ENCODE peak calls at places on chromosomes 5 and 9, in five cellular contexts. One of them, this sample, is unnamed.

GRCh38 chr5:1505506-1506241 is 18.1 kb downstream of the LPCAT1 start:
- DNase-seq in activated CD8-positive, alpha-beta memory T cell treated with anti-CD3 and anti-CD28 coated beads for 24 hours: no peak
- DNase-seq in progenitor cell of endocrine pancreas: no peak
- DNase-seq in NCI-H1092: no peak
- DNase-seq in fibroblast of mammary gland: no peak
- DNase-seq in this sample: no peak

GRCh38 chr5:72860499-72860898 is 44.0 kb downstream of the TNPO1 start:
- DNase-seq in activated CD8-positive, alpha-beta memory T cell treated with anti-CD3 and anti-CD28 coated beads for 24 hours: no peak
- DNase-seq in progenitor cell of endocrine pancreas: no peak
- DNase-seq in NCI-H1092: no peak
- DNase-seq in fibroblast of mammary gland: peak
- DNase-seq in this sample: no peak

GRCh38 chr9:36659500-36659899 is 86.8 kb downstream of the MELK start:
- DNase-seq in activated CD8-positive, alpha-beta memory T cell treated with anti-CD3 and anti-CD28 coated beads for 24 hours: no peak
- DNase-seq in progenitor cell of endocrine pancreas: no peak
- DNase-seq in NCI-H1092: no peak
- DNase-seq in fibroblast of mammary gland: no peak
- DNase-seq in this sample: no peak

GRCh38 chr5:93800988-93801811 is 59.8 kb upstream of the POU5F2 start:
- DNase-seq in activated CD8-positive, alpha-beta memory T cell treated with anti-CD3 and anti-CD28 coated beads for 24 hours: no peak
- DNase-seq in progenitor cell of endocrine pancreas: no peak
- DNase-seq in NCI-H1092: peak
- DNase-seq in fibroblast of mammary gland: peak
- DNase-seq in this sample: peak

GRCh38 chr5:13591621-13592020 is 352.9 kb downstream of the DNAH5 start:
- DNase-seq in activated CD8-positive, alpha-beta memory T cell treated with anti-CD3 and anti-CD28 coated beads for 24 hours: no peak
- DNase-seq in progenitor cell of endocrine pancreas: no peak
- DNase-seq in NCI-H1092: no peak
- DNase-seq in fibroblast of mammary gland: peak
- DNase-seq in this sample: no peak

GRCh38 chr9:133886563-133887501 is 105.3 kb downstream of the VAV2 start:
- DNase-seq in activated CD8-positive, alpha-beta memory T cell treated with anti-CD3 and anti-CD28 coated beads for 24 hours: no peak
- DNase-seq in progenitor cell of endocrine pancreas: no peak
- DNase-seq in NCI-H1092: no peak
- DNase-seq in fibroblast of mammary gland: no peak
- DNase-seq in this sample: no peak

GRCh38 chr5:177472460-177473441 is 683 bp downstream of the DBN1 start:
- DNase-seq in activated CD8-positive, alpha-beta memory T cell treated with anti-CD3 and anti-CD28 coated beads for 24 hours: peak
- DNase-seq in progenitor cell of endocrine pancreas: peak
- DNase-seq in NCI-H1092: no peak
- DNase-seq in fibroblast of mammary gland: no peak
- DNase-seq in this sample: no peak

GRCh38 chr5:77437194-77437593 is 54.9 kb downstream of the WDR41 start:
- DNase-seq in activated CD8-positive, alpha-beta memory T cell treated with anti-CD3 and anti-CD28 coated beads for 24 hours: no peak
- DNase-seq in progenitor cell of endocrine pancreas: no peak
- DNase-seq in NCI-H1092: no peak
- DNase-seq in fibroblast of mammary gland: no peak
- DNase-seq in this sample: no peak

GRCh38 chr5:141783599-141784296 is 94.5 kb downstream of the PCDH1 start:
- DNase-seq in activated CD8-positive, alpha-beta memory T cell treated with anti-CD3 and anti-CD28 coated beads for 24 hours: no peak
- DNase-seq in progenitor cell of endocrine pancreas: no peak
- DNase-seq in NCI-H1092: no peak
- DNase-seq in fibroblast of mammary gland: no peak
- DNase-seq in this sample: no peak

GRCh38 chr9:126616521-126616976 is 2.8 kb downstream of the LMX1B start:
- DNase-seq in activated CD8-positive, alpha-beta memory T cell treated with anti-CD3 and anti-CD28 coated beads for 24 hours: no peak
- DNase-seq in progenitor cell of endocrine pancreas: no peak
- DNase-seq in NCI-H1092: no peak
- DNase-seq in fibroblast of mammary gland: no peak
- DNase-seq in this sample: no peak

GRCh38 chr5:97443740-97444139 is 260.7 kb upstream of the RIOK2 start:
- DNase-seq in activated CD8-positive, alpha-beta memory T cell treated with anti-CD3 and anti-CD28 coated beads for 24 hours: no peak
- DNase-seq in progenitor cell of endocrine pancreas: no peak
- DNase-seq in NCI-H1092: no peak
- DNase-seq in fibroblast of mammary gland: no peak
- DNase-seq in this sample: no peak

GRCh38 chr5:61200582-61201155 is 38.4 kb upstream of the SMIM15 start:
- DNase-seq in activated CD8-positive, alpha-beta memory T cell treated with anti-CD3 and anti-CD28 coated beads for 24 hours: no peak
- DNase-seq in progenitor cell of endocrine pancreas: no peak
- DNase-seq in NCI-H1092: no peak
- DNase-seq in fibroblast of mammary gland: no peak
- DNase-seq in this sample: no peak

GRCh38 chr5:122473138-122473843 is 161.3 kb downstream of the SNCAIP start:
- DNase-seq in activated CD8-positive, alpha-beta memory T cell treated with anti-CD3 and anti-CD28 coated beads for 24 hours: no peak
- DNase-seq in progenitor cell of endocrine pancreas: no peak
- DNase-seq in NCI-H1092: no peak
- DNase-seq in fibroblast of mammary gland: no peak
- DNase-seq in this sample: no peak

GRCh38 chr5:178307266-178308045 is 74.9 kb upstream of the PHYKPL start:
- DNase-seq in activated CD8-positive, alpha-beta memory T cell treated with anti-CD3 and anti-CD28 coated beads for 24 hours: no peak
- DNase-seq in progenitor cell of endocrine pancreas: no peak
- DNase-seq in NCI-H1092: no peak
- DNase-seq in fibroblast of mammary gland: no peak
- DNase-seq in this sample: no peak

GRCh38 chr5:110262754-110263153 is 463.7 kb downstream of the TMEM232 start:
- DNase-seq in activated CD8-positive, alpha-beta memory T cell treated with anti-CD3 and anti-CD28 coated beads for 24 hours: no peak
- DNase-seq in progenitor cell of endocrine pancreas: no peak
- DNase-seq in NCI-H1092: no peak
- DNase-seq in fibroblast of mammary gland: peak
- DNase-seq in this sample: no peak

GRCh38 chr5:3598725-3599282 is 3.2 kb downstream of the IRX1 start:
- DNase-seq in activated CD8-positive, alpha-beta memory T cell treated with anti-CD3 and anti-CD28 coated beads for 24 hours: no peak
- DNase-seq in progenitor cell of endocrine pancreas: no peak
- DNase-seq in NCI-H1092: no peak
- DNase-seq in fibroblast of mammary gland: peak
- DNase-seq in this sample: no peak

GRCh38 chr5:128536229-128536860 is 1.7 kb downstream of the FBN2 start:
- DNase-seq in activated CD8-positive, alpha-beta memory T cell treated with anti-CD3 and anti-CD28 coated beads for 24 hours: no peak
- DNase-seq in progenitor cell of endocrine pancreas: no peak
- DNase-seq in NCI-H1092: no peak
- DNase-seq in fibroblast of mammary gland: no peak
- DNase-seq in this sample: no peak

GRCh38 chr9:133188006-133188842 is 20.8 kb downstream of the OBP2B start:
- DNase-seq in activated CD8-positive, alpha-beta memory T cell treated with anti-CD3 and anti-CD28 coated beads for 24 hours: no peak
- DNase-seq in progenitor cell of endocrine pancreas: peak
- DNase-seq in NCI-H1092: peak
- DNase-seq in fibroblast of mammary gland: no peak
- DNase-seq in this sample: peak

GRCh38 chr9:128902351-128903078 is 18.3 kb upstream of the PHYHD1 start:
- DNase-seq in activated CD8-positive, alpha-beta memory T cell treated with anti-CD3 and anti-CD28 coated beads for 24 hours: peak
- DNase-seq in progenitor cell of endocrine pancreas: no peak
- DNase-seq in NCI-H1092: no peak
- DNase-seq in fibroblast of mammary gland: no peak
- DNase-seq in this sample: no peak

GRCh38 chr5:28877050-28877449 is 1838.7 kb upstream of the CDH9 start:
- DNase-seq in activated CD8-positive, alpha-beta memory T cell treated with anti-CD3 and anti-CD28 coated beads for 24 hours: no peak
- DNase-seq in progenitor cell of endocrine pancreas: no peak
- DNase-seq in NCI-H1092: no peak
- DNase-seq in fibroblast of mammary gland: no peak
- DNase-seq in this sample: no peak

GRCh38 chr5:42992035-42992570 is 48.0 kb downstream of the ANXA2R start:
- DNase-seq in activated CD8-positive, alpha-beta memory T cell treated with anti-CD3 and anti-CD28 coated beads for 24 hours: peak
- DNase-seq in progenitor cell of endocrine pancreas: no peak
- DNase-seq in NCI-H1092: peak
- DNase-seq in fibroblast of mammary gland: peak
- DNase-seq in this sample: peak

GRCh38 chr5:76626738-76627137 is 3.5 kb upstream of the F2RL2 start:
- DNase-seq in activated CD8-positive, alpha-beta memory T cell treated with anti-CD3 and anti-CD28 coated beads for 24 hours: no peak
- DNase-seq in progenitor cell of endocrine pancreas: no peak
- DNase-seq in NCI-H1092: no peak
- DNase-seq in fibroblast of mammary gland: no peak
- DNase-seq in this sample: no peak

GRCh38 chr5:68444048-68444447 is 228.5 kb downstream of the PIK3R1 start:
- DNase-seq in activated CD8-positive, alpha-beta memory T cell treated with anti-CD3 and anti-CD28 coated beads for 24 hours: no peak
- DNase-seq in progenitor cell of endocrine pancreas: no peak
- DNase-seq in NCI-H1092: no peak
- DNase-seq in fibroblast of mammary gland: no peak
- DNase-seq in this sample: no peak

GRCh38 chr9:22169732-22170131 is 160.6 kb upstream of the CDKN2B start:
- DNase-seq in activated CD8-positive, alpha-beta memory T cell treated with anti-CD3 and anti-CD28 coated beads for 24 hours: no peak
- DNase-seq in progenitor cell of endocrine pancreas: no peak
- DNase-seq in NCI-H1092: no peak
- DNase-seq in fibroblast of mammary gland: no peak
- DNase-seq in this sample: no peak

GRCh38 chr5:32687167-32687831 is 23.8 kb upstream of the NPR3 start:
- DNase-seq in activated CD8-positive, alpha-beta memory T cell treated with anti-CD3 and anti-CD28 coated beads for 24 hours: no peak
- DNase-seq in progenitor cell of endocrine pancreas: no peak
- DNase-seq in NCI-H1092: no peak
- DNase-seq in fibroblast of mammary gland: peak
- DNase-seq in this sample: peak

GRCh38 chr9:6334305-6334704 is 6.1 kb downstream of the TPD52L3 start:
- DNase-seq in activated CD8-positive, alpha-beta memory T cell treated with anti-CD3 and anti-CD28 coated beads for 24 hours: no peak
- DNase-seq in progenitor cell of endocrine pancreas: no peak
- DNase-seq in NCI-H1092: no peak
- DNase-seq in fibroblast of mammary gland: no peak
- DNase-seq in this sample: no peak

GRCh38 chr5:101306391-101307137 is 403.5 kb upstream of the ST8SIA4 start:
- DNase-seq in activated CD8-positive, alpha-beta memory T cell treated with anti-CD3 and anti-CD28 coated beads for 24 hours: no peak
- DNase-seq in progenitor cell of endocrine pancreas: no peak
- DNase-seq in NCI-H1092: peak
- DNase-seq in fibroblast of mammary gland: peak
- DNase-seq in this sample: no peak

GRCh38 chr5:66553368-66553912 is 42.8 kb upstream of the MAST4 start:
- DNase-seq in activated CD8-positive, alpha-beta memory T cell treated with anti-CD3 and anti-CD28 coated beads for 24 hours: no peak
- DNase-seq in progenitor cell of endocrine pancreas: no peak
- DNase-seq in NCI-H1092: no peak
- DNase-seq in fibroblast of mammary gland: no peak
- DNase-seq in this sample: no peak

GRCh38 chr5:95669540-95669939 is 13.3 kb downstream of the SPATA9 start:
- DNase-seq in activated CD8-positive, alpha-beta memory T cell treated with anti-CD3 and anti-CD28 coated beads for 24 hours: no peak
- DNase-seq in progenitor cell of endocrine pancreas: no peak
- DNase-seq in NCI-H1092: no peak
- DNase-seq in fibroblast of mammary gland: peak
- DNase-seq in this sample: peak

GRCh38 chr5:35853652-35854051 is 3.0 kb upstream of the IL7R start:
- DNase-seq in activated CD8-positive, alpha-beta memory T cell treated with anti-CD3 and anti-CD28 coated beads for 24 hours: peak
- DNase-seq in progenitor cell of endocrine pancreas: no peak
- DNase-seq in NCI-H1092: no peak
- DNase-seq in fibroblast of mammary gland: no peak
- DNase-seq in this sample: peak

GRCh38 chr9:77210116-77210515 is 32.8 kb downstream of the VPS13A start:
- DNase-seq in activated CD8-positive, alpha-beta memory T cell treated with anti-CD3 and anti-CD28 coated beads for 24 hours: no peak
- DNase-seq in progenitor cell of endocrine pancreas: no peak
- DNase-seq in NCI-H1092: no peak
- DNase-seq in fibroblast of mammary gland: no peak
- DNase-seq in this sample: peak

GRCh38 chr5:77312411-77312810 is 101.9 kb downstream of the PDE8B start:
- DNase-seq in activated CD8-positive, alpha-beta memory T cell treated with anti-CD3 and anti-CD28 coated beads for 24 hours: no peak
- DNase-seq in progenitor cell of endocrine pancreas: no peak
- DNase-seq in NCI-H1092: no peak
- DNase-seq in fibroblast of mammary gland: peak
- DNase-seq in this sample: peak

GRCh38 chr5:81579525-81579924 is 171.4 kb downstream of the SSBP2 start:
- DNase-seq in activated CD8-positive, alpha-beta memory T cell treated with anti-CD3 and anti-CD28 coated beads for 24 hours: no peak
- DNase-seq in progenitor cell of endocrine pancreas: no peak
- DNase-seq in NCI-H1092: peak
- DNase-seq in fibroblast of mammary gland: peak
- DNase-seq in this sample: no peak

GRCh38 chr5:8332666-8333444 is 463.9 kb downstream of the MTRR start:
- DNase-seq in activated CD8-positive, alpha-beta memory T cell treated with anti-CD3 and anti-CD28 coated beads for 24 hours: no peak
- DNase-seq in progenitor cell of endocrine pancreas: no peak
- DNase-seq in NCI-H1092: no peak
- DNase-seq in fibroblast of mammary gland: no peak
- DNase-seq in this sample: no peak

GRCh38 chr5:147576646-147577535 is 67.0 kb upstream of the DPYSL3 start:
- DNase-seq in activated CD8-positive, alpha-beta memory T cell treated with anti-CD3 and anti-CD28 coated beads for 24 hours: peak
- DNase-seq in progenitor cell of endocrine pancreas: peak
- DNase-seq in NCI-H1092: no peak
- DNase-seq in fibroblast of mammary gland: peak
- DNase-seq in this sample: peak

This sample was measured in adrenal gland.